ENCODE peak calls at places on chromosomes 1 and 21, in eight cellular contexts. X, O, B, H, T, R, W and A are unnamed samples. For H3K4me1, the result is how much of the 10 kb centered on the place peaks cover.

GRCh38 chr1:245698860-245699259 is 544.1 kb downstream of the KIF26B start:
- DNase-seq in X (no peak), O (no peak), B (no peak), H (no peak), T (no peak), R (no peak), W (no peak), A (no peak)

GRCh38 chr1:178282949-178283367 is 189.1 kb downstream of the RASAL2 start:
- DNase-seq in X (no peak), O (no peak), B (no peak), H (no peak), T (peak), R (no peak), W (no peak), A (peak)

GRCh38 chr1:20430355-20431290 is 55.4 kb downstream of the CAMK2N1 start:
- DNase-seq in X (no peak), O (peak), B (no peak), H (peak), T (peak), R (peak), W (no peak), A (no peak)

GRCh38 chr21:27024316-27024715 is 57.4 kb upstream of the ADAMTS5 start:
- DNase-seq in X (no peak), O (no peak), B (no peak), H (peak), T (no peak), R (no peak), W (no peak), A (no peak)

GRCh38 chr1:22709227-22709626 is 1.4 kb upstream of the EPHB2 start:
- DNase-seq in X (no peak), O (no peak), B (no peak), H (no peak), T (peak), R (no peak), W (no peak), A (no peak)

GRCh38 chr1:29461115-29461739 is 224.9 kb downstream of the PTPRU start:
- DNase-seq in X (no peak), O (no peak), B (no peak), H (no peak), T (no peak), R (no peak), W (no peak), A (no peak)

GRCh38 chr1:183968386-183968785 is 69.1 kb downstream of the COLGALT2 start:
- DNase-seq in X (no peak), O (no peak), B (no peak), H (no peak), T (no peak), R (no peak), W (no peak), A (no peak)

GRCh38 chr1:209931141-209931540 is 6.9 kb upstream of the SYT14 start:
- DNase-seq in X (no peak), O (no peak), B (no peak), H (no peak), T (no peak), R (no peak), W (no peak), A (no peak)

GRCh38 chr1:216665381-216665780 is 57.8 kb downstream of the ESRRG start:
- DNase-seq in X (no peak), O (no peak), B (no peak), H (no peak), T (no peak), R (no peak), W (no peak), A (peak)

GRCh38 chr21:42165901-42166300 is 53.0 kb upstream of the ABCG1 start:
- DNase-seq in X (no peak), O (no peak), B (no peak), H (no peak), T (no peak), R (no peak), W (no peak), A (no peak)

GRCh38 chr1:220092694-220093093 is 1.2 kb upstream of the IARS2 start:
- DNase-seq in X (no peak), O (no peak), B (no peak), H (no peak), T (no peak), R (no peak), W (no peak), A (no peak)

GRCh38 chr1:51898090-51898734 is 19.7 kb upstream of the NRDC start:
- DNase-seq in X (peak), O (no peak), B (no peak), H (peak), T (no peak), R (no peak), W (no peak), A (peak)

GRCh38 chr21:38343691-38344090 is 86.9 kb downstream of the KCNJ15 start:
- DNase-seq in X (no peak), O (no peak), B (peak), H (no peak), T (no peak), R (no peak), W (peak), A (no peak)

GRCh38 chr1:3746784-3747521 is 5.3 kb upstream of the CCDC27 start:
- DNase-seq in X (peak), O (no peak), B (peak), H (peak), T (peak), R (peak), W (peak), A (peak)

GRCh38 chr1:239212841-239213240 is 173.5 kb upstream of the CHRM3 start:
- DNase-seq in X (no peak), O (peak), B (no peak), H (no peak), T (no peak), R (no peak), W (no peak), A (no peak)

GRCh38 chr1:91402023-91402422 is 2.6 kb downstream of the HFM1 start:
- DNase-seq in X (peak), O (no peak), B (no peak), H (no peak), T (peak), R (no peak), W (no peak), A (peak)

GRCh38 chr1:113605099-113605498 is 154.2 kb downstream of the PHTF1 start:
- DNase-seq in X (no peak), O (no peak), B (no peak), H (no peak), T (no peak), R (no peak), W (no peak), A (no peak)

GRCh38 chr21:16388911-16389515 is 659.2 kb downstream of the USP25 start:
- DNase-seq in X (no peak), O (no peak), B (no peak), H (no peak), T (no peak), R (no peak), W (no peak), A (peak)

GRCh38 chr1:230922620-230923019 is 54.3 kb upstream of the C1orf198 start:
- DNase-seq in X (no peak), O (peak), B (no peak), H (no peak), T (no peak), R (no peak), W (no peak), A (no peak)

GRCh38 chr1:40861227-40862003 is 748 bp downstream of the CITED4 start:
- DNase-seq in X (no peak), O (peak), B (no peak), H (no peak), T (peak), R (peak), W (peak), A (no peak)

GRCh38 chr21:20720623-20721022 is 277.6 kb upstream of the NCAM2 start:
- DNase-seq in X (no peak), O (no peak), B (no peak), H (no peak), T (no peak), R (no peak), W (no peak), A (peak)

GRCh38 chr21:42624095-42624830 is 29.2 kb upstream of the PDE9A start:
- DNase-seq in X (no peak), O (peak), B (no peak), H (no peak), T (no peak), R (no peak), W (peak), A (no peak)

GRCh38 chr1:42130061-42130460 is 23.1 kb upstream of the GUCA2B start:
- DNase-seq in X (no peak), O (no peak), B (no peak), H (no peak), T (no peak), R (no peak), W (no peak), A (no peak)

GRCh38 chr1:15153184-15153841 is at the start of gene TMEM51:
- DNase-seq in X (no peak), O (peak), B (no peak), H (peak), T (peak), R (peak), W (peak), A (peak)

GRCh38 chr1:228165372-228166169 is at the start of gene IBA57:
- DNase-seq in X (peak), O (peak), B (peak), H (peak), T (peak), R (peak), W (peak), A (peak)

GRCh38 chr1:52663716-52664115 is 30.7 kb downstream of the SHISAL2A start:
- DNase-seq in X (no peak), O (no peak), B (no peak), H (no peak), T (no peak), R (no peak), W (no peak), A (peak)

GRCh38 chr1:115114308-115114707 is 25.0 kb upstream of the TSPAN2 start:
- DNase-seq in X (no peak), O (no peak), B (no peak), H (peak), T (no peak), R (no peak), W (peak), A (no peak)

GRCh38 chr1:208159542-208160258 is 84.5 kb downstream of the PLXNA2 start:
- DNase-seq in X (no peak), O (no peak), B (peak), H (no peak), T (no peak), R (no peak), W (no peak), A (no peak)

GRCh38 chr1:169572184-169572583 is 14.1 kb downstream of the F5 start:
- DNase-seq in X (no peak), O (peak), B (no peak), H (peak), T (peak), R (no peak), W (no peak), A (no peak)

GRCh38 chr1:39131940-39132339 is 72.6 kb upstream of the MACF1 start:
- DNase-seq in X (no peak), O (no peak), B (no peak), H (no peak), T (peak), R (no peak), W (no peak), A (no peak)

GRCh38 chr1:208431721-208432120 is 187.5 kb upstream of the PLXNA2 start:
- DNase-seq in X (no peak), O (no peak), B (no peak), H (peak), T (no peak), R (no peak), W (no peak), A (no peak)

GRCh38 chr1:76109404-76109803 is 34.9 kb downstream of the ST6GALNAC3 start:
- DNase-seq in X (no peak), O (no peak), B (no peak), H (no peak), T (no peak), R (no peak), W (no peak), A (no peak)

GRCh38 chr21:41170442-41170841 is 2.5 kb downstream of the BACE2 start:
- DNase-seq in X (peak), O (peak), B (no peak), H (no peak), T (peak), R (peak), W (peak), A (peak)

GRCh38 chr1:200115532-200115931 is 88.0 kb downstream of the NR5A2 start:
- DNase-seq in X (no peak), O (no peak), B (no peak), H (no peak), T (no peak), R (no peak), W (no peak), A (no peak)

GRCh38 chr1:201254625-201255469 is 28.5 kb upstream of the PKP1 start:
- DNase-seq in X (no peak), O (peak), B (peak), H (peak), T (peak), R (peak), W (peak), A (no peak)

GRCh38 chr1:29539971-29540370 is 303.6 kb downstream of the PTPRU start:
- DNase-seq in X (no peak), O (no peak), B (no peak), H (no peak), T (no peak), R (no peak), W (no peak), A (no peak)

GRCh38 chr1:98797506-98797905 is 136.0 kb downstream of the SNX7 start:
- DNase-seq in X (no peak), O (no peak), B (no peak), H (no peak), T (no peak), R (no peak), W (no peak), A (no peak)

GRCh38 chr1:7640350-7640749 is 130.7 kb upstream of the VAMP3 start:
- DNase-seq in X (no peak), O (no peak), B (no peak), H (no peak), T (no peak), R (no peak), W (no peak), A (no peak)

GRCh38 chr1:106613861-106614260 is 442.6 kb upstream of the PRMT6 start:
- DNase-seq in X (no peak), O (no peak), B (no peak), H (no peak), T (peak), R (no peak), W (no peak), A (no peak)

GRCh38 chr21:46226920-46227599 is 1.5 kb downstream of the LSS start:
- DNase-seq in X (no peak), O (no peak), B (no peak), H (no peak), T (no peak), R (no peak), W (no peak), A (peak)

GRCh38 chr21:15063081-15063820 is 1.5 kb downstream of the NRIP1 start:
- DNase-seq in X (no peak), O (no peak), B (no peak), H (peak), T (no peak), R (no peak), W (no peak), A (peak)
- H3K4me1 ChIP-seq in X (under half), O (under half), B (under half), H (under half), T (under half), R (under half), W (under half), A (under half)

GRCh38 chr1:168507271-168507670 is 36.5 kb downstream of the XCL2 start:
- DNase-seq in X (no peak), O (no peak), B (no peak), H (no peak), T (no peak), R (no peak), W (no peak), A (no peak)

GRCh38 chr1:168510595-168510918 is 33.2 kb downstream of the XCL2 start:
- DNase-seq in X (no peak), O (no peak), B (no peak), H (no peak), T (no peak), R (no peak), W (no peak), A (no peak)

GRCh38 chr1:168507828-168508227 is 36.0 kb downstream of the XCL2 start:
- DNase-seq in X (no peak), O (no peak), B (no peak), H (no peak), T (no peak), R (no peak), W (no peak), A (no peak)

GRCh38 chr1:168509204-168509603 is 34.6 kb downstream of the XCL2 start:
- DNase-seq in X (no peak), O (no peak), B (no peak), H (no peak), T (no peak), R (no peak), W (no peak), A (no peak)

DNA sequence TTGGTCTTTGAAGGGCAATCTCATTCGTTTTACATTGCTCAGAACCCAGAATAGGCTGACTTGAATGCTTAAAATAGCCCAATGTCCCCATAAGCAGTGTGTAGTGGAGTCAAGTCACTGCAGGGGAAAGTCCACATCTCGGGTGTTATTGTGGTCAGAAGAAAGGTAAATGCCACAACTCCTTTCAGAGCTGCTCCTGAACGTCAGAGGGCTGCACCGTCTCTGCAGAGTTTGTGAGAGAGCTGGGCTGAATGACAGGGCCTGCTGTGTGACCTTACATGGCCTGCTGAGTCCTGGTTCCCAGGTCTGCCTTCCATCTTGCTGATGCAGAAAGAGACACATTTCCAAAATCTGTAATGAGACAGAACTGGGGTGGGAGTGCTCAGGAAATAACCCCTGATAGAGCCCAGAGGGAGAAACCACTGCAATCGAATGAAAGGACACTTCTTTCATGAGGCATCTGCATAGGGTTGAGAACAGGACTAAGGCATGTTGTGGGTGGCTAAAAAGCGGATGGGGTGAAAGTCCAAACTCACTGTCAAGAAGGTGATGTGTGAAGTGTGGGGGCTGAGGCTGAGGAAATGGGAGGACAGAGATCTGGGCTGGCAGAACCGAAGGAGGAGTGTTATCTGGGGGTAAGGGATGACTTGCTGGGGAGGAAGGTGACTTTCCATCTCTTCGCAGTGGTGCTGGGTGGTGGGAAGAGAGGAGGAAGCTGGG is 33.8 kb downstream of the XCL2 start:
- DNase-seq in X (no peak), O (no peak), B (no peak), H (no peak), T (no peak), R (no peak), W (no peak), A (no peak)
- H3K4me1 ChIP-seq in X (under half), O (under half), B (under half), H (under half), T (under half), R (under half), W (under half), A (under half)

GRCh38 chr1:26913754-26914619 is at the start of gene NR0B2:
- DNase-seq in X (no peak), O (peak), B (no peak), H (no peak), T (no peak), R (no peak), W (peak), A (no peak)
- H3K4me1 ChIP-seq in X (under half), O (under half), B (under half), H (under half), T (under half), R (under half), W (under half), A (under half)

DNA sequence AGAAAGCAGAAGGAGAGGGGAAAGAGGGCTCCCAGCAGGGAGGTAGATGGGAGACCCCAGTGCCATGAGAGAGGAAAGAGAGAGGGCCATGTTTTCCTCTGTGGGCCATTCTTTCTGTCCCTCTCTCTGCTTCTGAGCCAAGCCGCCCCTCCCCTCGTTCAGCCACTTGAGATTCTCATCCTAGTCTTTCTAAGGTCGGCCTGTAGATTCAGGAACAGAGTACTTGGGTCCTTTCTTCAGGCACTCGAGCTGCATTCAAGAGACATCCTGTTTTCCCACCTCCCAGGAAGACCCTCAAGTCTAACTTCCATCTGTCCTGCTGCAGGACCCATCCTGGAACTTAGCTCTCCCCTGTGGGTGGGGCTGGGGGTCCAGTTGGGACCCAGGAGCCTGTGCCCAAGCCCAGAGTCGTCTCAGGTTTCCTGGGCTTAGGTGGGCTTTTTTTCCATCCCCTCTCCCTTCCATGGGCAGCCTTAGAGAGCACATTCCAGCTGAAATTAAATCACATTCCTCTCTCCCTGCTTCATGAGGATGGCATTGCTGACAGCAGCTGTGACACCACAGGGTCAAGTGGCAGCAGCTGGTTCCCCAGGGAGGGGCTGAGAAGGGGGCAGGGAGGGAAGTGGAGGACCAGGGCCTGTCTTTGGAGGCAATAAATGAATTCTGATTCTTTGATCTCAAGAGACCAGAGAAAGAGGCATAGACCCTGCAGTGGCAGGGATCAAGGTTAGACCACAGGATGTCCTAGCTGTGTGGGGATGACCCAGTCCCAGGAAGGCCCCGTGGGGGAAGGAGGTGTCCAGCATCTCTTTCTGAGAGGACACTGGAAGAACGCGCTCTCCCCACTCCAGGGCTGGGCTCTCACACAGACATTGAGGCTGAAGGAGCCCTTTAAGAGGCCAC is 12.9 kb downstream of the NES start:
- DNase-seq in X (no peak), O (no peak), B (no peak), H (peak), T (peak), R (no peak), W (no peak), A (no peak)
- H3K4me1 ChIP-seq in X (half or more), O (half or more), B (under half), H (half or more), T (half or more), R (half or more), W (under half), A (under half)

GRCh38 chr21:44917446-44918106 is 3.1 kb downstream of the ITGB2 start:
- DNase-seq in X (no peak), O (no peak), B (no peak), H (no peak), T (no peak), R (no peak), W (no peak), A (no peak)
- H3K4me1 ChIP-seq in X (under half), O (under half), B (under half), H (under half), T (under half), R (under half), W (under half), A (under half)

DNA sequence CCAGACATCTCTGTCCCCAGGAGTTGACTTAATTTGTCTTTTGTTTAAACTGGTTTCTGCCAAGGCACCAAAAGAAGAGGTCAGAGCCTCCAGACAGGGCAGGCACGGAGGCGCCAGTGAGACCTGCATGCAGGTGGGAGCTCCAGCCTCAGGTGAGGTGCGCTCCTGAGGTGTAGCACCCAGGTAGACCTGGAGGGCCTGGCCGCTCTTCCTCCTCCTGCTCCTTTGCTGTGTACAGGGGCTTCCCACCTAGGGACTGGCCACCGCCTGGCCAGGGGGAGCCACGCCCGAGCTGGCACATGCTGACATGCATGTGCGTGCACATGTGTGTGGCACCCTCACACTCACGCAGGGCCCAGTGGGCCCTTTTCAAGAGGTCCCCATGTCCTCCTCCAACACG is 158.7 kb downstream of the PEX14 start:
- DNase-seq in X (no peak), O (no peak), B (no peak), H (no peak), T (no peak), R (no peak), W (peak), A (no peak)
- H3K4me1 ChIP-seq in X (under half), O (under half), B (under half), H (under half), T (under half), R (under half), W (under half), A (under half)